ENCODE peak calls at places on chromosomes 6 and 20, in five cellular contexts. F, M, J, T and K are unnamed samples.

GRCh38 chr6:63269470-63269869 is 50.3 kb downstream of the LGSN start:
- DNase-seq in F (no peak), M (no peak), J (no peak), T (no peak), K (no peak)

GRCh38 chr6:41733707-41734665 is 1.4 kb downstream of the TFEB start:
- DNase-seq in F (no peak), M (peak; percentile 66), J (peak; percentile 77), T (peak; percentile 54), K (peak; percentile 72)

GRCh38 chr6:1129141-1129540 is 182.8 kb upstream of the FOXQ1 start:
- DNase-seq in F (no peak), M (no peak), J (no peak), T (no peak), K (no peak)

GRCh38 chr6:110323004-110323657 is 35.0 kb downstream of the METTL24 start:
- DNase-seq in F (no peak), M (no peak), J (no peak), T (no peak), K (no peak)

GRCh38 chr6:143027058-143027457 is 33.6 kb upstream of the AIG1 start:
- DNase-seq in F (no peak), M (no peak), J (peak; percentile 13), T (peak; percentile 22), K (peak; percentile 63)

GRCh38 chr6:1995521-1996110 is 249.8 kb downstream of the GMDS start:
- DNase-seq in F (no peak), M (no peak), J (no peak), T (no peak), K (no peak)

GRCh38 chr6:9186148-9186547 is 750.8 kb upstream of the SLC35B3 start:
- DNase-seq in F (no peak), M (no peak), J (no peak), T (no peak), K (no peak)

GRCh38 chr6:36118550-36119107 is 11.7 kb upstream of the MAPK13 start:
- DNase-seq in F (no peak), M (no peak), J (no peak), T (peak; percentile 66), K (peak; percentile 13)

GRCh38 chr6:84633771-84634170 is 130.6 kb downstream of the TBX18 start:
- DNase-seq in F (no peak), M (no peak), J (no peak), T (no peak), K (no peak)

DNA sequence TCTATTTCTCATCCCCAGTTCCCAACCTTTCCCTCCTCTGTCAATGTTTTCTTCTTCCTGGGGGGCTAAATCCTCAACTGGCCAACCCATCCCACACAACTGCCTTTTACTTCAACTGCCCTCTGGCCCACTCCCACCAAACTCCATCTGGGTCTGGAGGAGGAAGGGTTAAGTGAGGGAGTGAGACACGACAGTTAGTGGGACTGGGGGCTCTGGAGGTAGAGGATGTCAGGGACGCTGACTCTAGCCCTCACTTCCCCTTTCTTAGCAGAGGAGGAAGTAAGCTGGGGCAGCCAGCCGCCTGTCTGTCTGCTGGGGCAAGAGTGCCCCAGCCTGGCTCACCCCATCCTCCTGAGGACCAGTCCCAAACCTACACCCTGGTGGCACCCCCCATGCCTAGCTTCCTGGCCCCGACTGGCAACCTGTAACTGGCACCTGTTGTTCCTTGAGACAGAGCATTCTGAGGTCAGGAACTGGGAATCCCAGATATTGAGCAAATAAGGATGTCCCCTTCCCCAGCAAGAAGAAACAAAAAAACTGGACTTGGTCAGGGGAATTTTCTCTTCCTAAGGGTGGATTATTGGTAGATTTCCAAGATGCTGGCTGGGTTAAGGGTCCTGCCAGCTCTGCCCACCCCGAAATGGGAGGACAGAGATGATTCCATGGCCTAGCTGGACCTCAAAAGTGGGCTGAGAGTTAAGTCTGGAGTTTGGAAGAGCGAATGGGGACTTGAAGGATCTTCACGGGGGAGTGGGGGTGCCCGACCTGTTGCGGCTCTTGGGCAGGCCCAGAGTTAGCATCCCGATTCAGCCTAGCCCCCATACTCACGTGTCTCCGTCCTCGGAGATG is 973 bp downstream of the NFKBIE start:
- DNase-seq in F (no peak), M (no peak), J (no peak), T (no peak), K (peak; percentile 53)
- H3K4me1 ChIP-seq in F (peaks cover 27% of the 10 kb centered on the region), M (peaks cover 9% of the 10 kb centered on the region), J (peaks cover 12% of the 10 kb centered on the region), T (peaks cover 28% of the 10 kb centered on the region), K (peaks cover 34% of the 10 kb centered on the region)

GRCh38 chr6:164337024-164337924 is 922.8 kb downstream of the QKI start:
- DNase-seq in F (no peak), M (no peak), J (no peak), T (no peak), K (no peak)
- H3K9me3 ChIP-seq in F (no peaks in the 10 kb centered on the region), M (no peaks in the 10 kb centered on the region), J (no peaks in the 10 kb centered on the region), T (no peaks in the 10 kb centered on the region), K (no peaks in the 10 kb centered on the region)

GRCh38 chr6:43258180-43258579 is 14.9 kb downstream of the TTBK1 start:
- DNase-seq in F (no peak), M (no peak), J (no peak), T (no peak), K (no peak)
- H3K4me1 ChIP-seq in F (no peaks in the 10 kb centered on the region), M (no peaks in the 10 kb centered on the region), J (no peaks in the 10 kb centered on the region), T (no peaks in the 10 kb centered on the region), K (no peaks in the 10 kb centered on the region)

GRCh38 chr20:41598719-41599118 is 19.5 kb downstream of the CHD6 start:
- DNase-seq in F (no peak), M (no peak), J (no peak), T (no peak), K (no peak)
- H3K9me3 ChIP-seq in F (peaks cover 27% of the 10 kb centered on the region), M (no peaks in the 10 kb centered on the region), J (no peaks in the 10 kb centered on the region), T (peaks cover 22% of the 10 kb centered on the region), K (peaks cover 33% of the 10 kb centered on the region)

GRCh38 chr6:156954191-156954590 is 177.0 kb downstream of the ARID1B start:
- DNase-seq in F (no peak), M (no peak), J (no peak), T (no peak), K (no peak)
- H3K4me1 ChIP-seq in F (peaks cover 56% of the 10 kb centered on the region), M (peaks cover 18% of the 10 kb centered on the region), J (peaks cover 21% of the 10 kb centered on the region), T (peaks cover 30% of the 10 kb centered on the region), K (peaks cover 49% of the 10 kb centered on the region)

DNA sequence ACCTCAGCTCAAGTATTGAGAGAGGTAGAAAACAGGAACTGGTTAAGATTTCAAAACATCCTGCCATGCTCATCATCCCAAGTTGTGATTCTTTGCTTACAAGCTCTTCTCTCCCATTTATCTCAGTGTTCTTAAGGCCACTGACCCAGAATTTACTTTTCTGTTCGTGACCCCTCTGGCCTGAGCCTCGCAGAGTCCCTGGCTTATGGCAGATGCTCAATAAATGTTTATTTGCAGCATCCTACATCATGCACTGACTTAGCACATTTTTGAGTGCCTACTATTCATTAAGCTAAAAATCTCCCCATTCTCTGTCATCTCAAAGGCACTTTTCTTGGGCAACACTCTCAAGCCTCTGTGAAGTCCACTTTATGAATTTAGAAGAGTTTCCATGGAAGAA is 33.4 kb upstream of the MC3R start:
- DNase-seq in F (no peak), M (no peak), J (no peak), T (no peak), K (no peak)
- H3K9me3 ChIP-seq in F (no peaks in the 10 kb centered on the region), M (no peaks in the 10 kb centered on the region), J (no peaks in the 10 kb centered on the region), T (no peaks in the 10 kb centered on the region), K (no peaks in the 10 kb centered on the region)